ENCODE peak calls at places on chromosome 15, in nine cellular contexts. W is endothelial cell, S is WTC11, R is HFF-Myc, Y is thyroid gland, A is omental fat pad, K is fibroblast of lung, G is heart left ventricle, Z is neural crest cell. N is an unnamed sample.

GRCh38 chr15:70770863-70771262 is 7.5 kb upstream of the UACA start:
- DNase-seq in W (no peak), S (no peak), R (no peak), Y (no peak), A (no peak), K (no peak), G (no peak), Z (no peak), N (no peak)

GRCh38 chr15:48090115-48090514 is 30.7 kb upstream of the SLC24A5 start:
- DNase-seq in W (no peak), S (no peak), R (no peak), Y (no peak), A (no peak), K (no peak), G (no peak), Z (no peak), N (no peak)

GRCh38 chr15:35305906-35306305 is 220.8 kb upstream of the NANOGP8 start:
- DNase-seq in W (no peak), S (no peak), R (no peak), Y (no peak), A (no peak), K (peak; percentile 83), G (no peak), Z (no peak), N (no peak)

GRCh38 chr15:57109005-57109404 is 190.6 kb downstream of the TCF12 start:
- DNase-seq in W (no peak), S (no peak), R (no peak), Y (no peak), A (no peak), K (no peak), G (no peak), Z (no peak), N (no peak)

GRCh38 chr15:100147828-100148227 is 193.9 kb downstream of the ADAMTS17 start:
- DNase-seq in W (no peak), S (no peak), R (no peak), Y (no peak), A (no peak), K (peak; percentile 8), G (no peak), Z (no peak), N (no peak)

GRCh38 chr15:41940441-41940857 is 31.9 kb downstream of the EHD4 start:
- DNase-seq in W (no peak), S (no peak), R (peak; percentile 57), Y (no peak), A (no peak), K (peak; percentile 60), G (no peak), Z (no peak), N (no peak)

GRCh38 chr15:88932271-88932874 is 19.2 kb upstream of the MFGE8 start:
- DNase-seq in W (no peak), S (no peak), R (no peak), Y (peak; percentile 39), A (no peak), K (no peak), G (peak; percentile 47), Z (no peak), N (no peak)

GRCh38 chr15:78049691-78050440 is 27.6 kb downstream of the TBC1D2B start:
- DNase-seq in W (no peak), S (no peak), R (no peak), Y (no peak), A (no peak), K (peak; percentile 28), G (no peak), Z (no peak), N (no peak)

DNA sequence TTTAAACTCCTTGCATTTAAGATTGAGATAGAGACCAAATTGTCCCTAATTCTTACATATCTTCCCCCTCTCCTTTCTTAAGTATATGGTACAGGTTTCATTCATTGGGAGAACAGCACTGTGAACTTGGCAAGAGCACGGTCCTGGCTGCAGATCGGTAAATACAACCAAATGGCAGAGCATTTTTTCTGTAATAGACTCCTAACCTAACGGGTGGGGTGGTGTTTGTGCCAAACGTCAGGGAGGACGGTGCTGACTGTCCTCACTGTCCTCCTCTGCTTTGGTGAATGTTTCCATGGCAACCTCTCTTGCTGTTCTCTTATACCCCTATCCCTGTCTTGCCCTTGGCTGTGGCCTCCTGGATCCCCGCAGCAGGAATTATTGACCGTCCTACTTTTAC is 275.2 kb upstream of the C2CD4B start:
- DNase-seq in W (no peak), S (no peak), R (no peak), Y (no peak), A (no peak), K (no peak), G (no peak), Z (no peak), N (no peak)
- TF ChIP-seq CTCF in W (no peak), S (no peak), R (no peak), Y (no peak), A (no peak), K (no peak), G (no peak), Z (no peak), N (no peak)

GRCh38 chr15:39444729-39445470 is 136.0 kb upstream of the THBS1 start:
- DNase-seq in W (no peak), S (no peak), R (no peak), Y (no peak), A (no peak), K (peak; percentile 59), G (no peak), Z (no peak), N (no peak)
- TF ChIP-seq CTCF in W (no peak), S (no peak), R (no peak), Y (no peak), A (no peak), K (no peak), G (no peak), Z (no peak), N (no peak)

GRCh38 chr15:58309993-58310928 is 121.5 kb upstream of the LIPC start:
- DNase-seq in W (no peak), S (no peak), R (no peak), Y (peak; percentile 77), A (no peak), K (no peak), G (peak; percentile 69), Z (no peak), N (no peak)

GRCh38 chr15:58311551-58311950 is 120.2 kb upstream of the LIPC start:
- DNase-seq in W (no peak), S (no peak), R (no peak), Y (no peak), A (no peak), K (no peak), G (no peak), Z (no peak), N (no peak)

GRCh38 chr15:58306591-58307312 is 125.0 kb upstream of the LIPC start:
- DNase-seq in W (no peak), S (no peak), R (peak; percentile 58), Y (no peak), A (no peak), K (peak; percentile 14), G (no peak), Z (no peak), N (no peak)

GRCh38 chr15:58307313-58307961 is 124.4 kb upstream of the LIPC start:
- DNase-seq in W (no peak), S (no peak), R (no peak), Y (no peak), A (no peak), K (peak; percentile 64), G (no peak), Z (no peak), N (no peak)

DNA sequence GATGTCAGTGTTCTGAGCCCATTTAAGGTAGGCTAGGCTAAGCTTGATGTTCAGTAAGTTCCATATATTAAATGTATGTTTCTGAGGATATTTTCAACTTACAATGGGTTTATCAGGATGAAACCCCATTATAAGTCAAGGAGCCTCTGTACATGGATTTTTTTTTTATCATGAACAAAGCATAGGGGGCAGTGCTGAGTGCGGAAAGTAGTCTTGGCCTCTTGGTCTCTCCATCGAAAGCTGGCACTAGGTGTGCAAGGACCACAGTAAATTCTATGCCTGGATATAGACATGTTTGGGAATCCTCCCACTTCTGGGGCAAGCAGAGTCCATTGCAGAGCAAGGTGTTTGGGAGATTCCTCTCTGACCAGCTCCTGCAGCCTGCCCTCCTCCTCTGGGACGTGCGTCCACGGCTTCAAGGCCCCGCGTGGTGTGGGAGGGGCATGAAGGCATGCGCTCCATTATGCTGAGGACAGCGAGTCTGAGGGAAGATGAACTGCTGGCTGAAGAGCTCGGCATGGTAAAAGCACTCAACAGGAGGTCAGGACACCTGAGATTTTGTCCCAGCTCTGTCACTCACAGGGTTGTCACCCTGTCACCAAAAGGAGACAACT is 122.9 kb upstream of the LIPC start:
- DNase-seq in W (no peak), S (no peak), R (no peak), Y (no peak), A (no peak), K (no peak), G (no peak), Z (no peak), N (no peak)
- TF ChIP-seq CTCF in W (peak; percentile 19), S (no peak), R (peak; percentile 7), Y (no peak), A (no peak), K (no peak), G (no peak), Z (no peak), N (peak; percentile 8)

GRCh38 chr15:85525755-85526154 is 145.4 kb downstream of the AKAP13 start:
- DNase-seq in W (no peak), S (no peak), R (no peak), Y (no peak), A (no peak), K (no peak), G (no peak), Z (no peak), N (no peak)
- TF ChIP-seq CTCF in W (no peak), S (no peak), R (no peak), Y (no peak), A (no peak), K (no peak), G (no peak), Z (no peak), N (no peak)

DNA sequence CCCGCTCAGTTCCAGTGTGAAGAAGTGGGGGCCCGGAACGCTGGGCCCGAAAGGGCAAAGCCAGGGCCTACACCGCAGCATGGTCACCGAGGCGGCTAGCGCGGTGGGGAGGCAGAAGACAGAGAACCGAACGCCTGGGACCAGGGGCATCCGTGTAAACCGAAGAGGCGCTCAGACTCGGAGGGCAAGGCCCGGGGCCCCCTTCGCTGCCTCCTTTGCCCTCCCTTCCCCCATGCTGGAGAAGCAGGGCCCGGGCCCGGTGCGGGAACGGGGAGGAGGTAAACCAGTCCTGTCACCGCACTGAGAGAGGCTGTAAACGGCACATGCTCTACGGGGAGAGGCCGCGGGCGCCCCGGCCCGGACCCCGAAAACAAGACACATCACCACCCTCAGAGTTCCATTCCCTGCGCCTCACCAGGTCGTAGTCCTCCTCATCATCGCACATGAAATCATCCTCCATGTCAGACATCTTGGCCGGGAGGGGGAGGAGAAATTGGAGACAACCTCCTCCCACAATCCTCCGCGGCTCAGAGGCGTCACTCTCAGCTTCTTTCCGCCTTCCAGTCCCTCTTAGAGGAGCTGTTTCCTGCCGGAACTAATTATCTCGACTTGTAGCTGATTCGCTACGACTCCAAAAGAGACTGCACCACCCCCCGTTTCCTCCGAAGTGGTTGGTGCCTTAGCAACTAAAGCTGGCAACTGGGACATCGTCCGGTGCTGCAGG is at the start of gene COPS2:
- DNase-seq in W (peak; percentile 87), S (peak; percentile 91), R (peak; percentile 97), Y (peak; percentile 94), A (peak; percentile 78), K (peak; percentile 99), G (peak; percentile 95), Z (peak; percentile 89), N (peak; percentile 90)
- TF ChIP-seq CTCF in W (no peak), S (no peak), R (no peak), Y (no peak), A (no peak), K (no peak), G (no peak), Z (no peak), N (no peak)

N was measured in nephron progenitor cell.